ENCODE peak calls at places on chromosome 4, in four cellular contexts. I is upper lobe of left lung, J is astrocyte, E is A549. Y is an unnamed sample.

GRCh38 chr4:72577211-72577610 is 8.2 kb upstream of the ADAMTS3 start:
- DNase-seq in I (no peak), J (no peak), E (no peak), Y (no peak)

GRCh38 chr4:113457886-113458285 is 303.7 kb downstream of the CAMK2D start:
- DNase-seq in I (no peak), J (no peak), E (no peak), Y (no peak)

GRCh38 chr4:48254381-48255072 is 15.1 kb downstream of the TEC start:
- DNase-seq in I (peak), J (peak), E (no peak), Y (peak)

GRCh38 chr4:143335979-143336827 is 473 bp upstream of the GAB1 start:
- DNase-seq in I (peak), J (peak), E (peak), Y (no peak)

GRCh38 chr4:143336828-143337599 is at the start of gene GAB1:
- DNase-seq in I (peak), J (peak), E (peak), Y (no peak)

GRCh38 chr4:40349561-40350198 is 14.5 kb downstream of the CHRNA9 start:
- DNase-seq in I (no peak), J (peak), E (peak), Y (peak)

GRCh38 chr4:70712150-70712549 is 9.6 kb upstream of the RUFY3 start:
- DNase-seq in I (no peak), J (peak), E (no peak), Y (peak)

GRCh38 chr4:153792007-153792892 is 3.4 kb upstream of the SFRP2 start:
- DNase-seq in I (peak), J (no peak), E (peak), Y (no peak)

GRCh38 chr4:79025170-79025569 is 85.9 kb upstream of the PAQR3 start:
- DNase-seq in I (no peak), J (no peak), E (no peak), Y (no peak)

GRCh38 chr4:8844976-8845690 is 26.5 kb downstream of the HMX1 start:
- DNase-seq in I (no peak), J (no peak), E (no peak), Y (no peak)

GRCh38 chr4:173403051-173403450 is 4.1 kb upstream of the SCRG1 start:
- DNase-seq in I (no peak), J (no peak), E (peak), Y (no peak)

GRCh38 chr4:147831452-147832192 is 99.7 kb downstream of the ARHGAP10 start:
- DNase-seq in I (peak), J (peak), E (peak), Y (no peak)

DNA sequence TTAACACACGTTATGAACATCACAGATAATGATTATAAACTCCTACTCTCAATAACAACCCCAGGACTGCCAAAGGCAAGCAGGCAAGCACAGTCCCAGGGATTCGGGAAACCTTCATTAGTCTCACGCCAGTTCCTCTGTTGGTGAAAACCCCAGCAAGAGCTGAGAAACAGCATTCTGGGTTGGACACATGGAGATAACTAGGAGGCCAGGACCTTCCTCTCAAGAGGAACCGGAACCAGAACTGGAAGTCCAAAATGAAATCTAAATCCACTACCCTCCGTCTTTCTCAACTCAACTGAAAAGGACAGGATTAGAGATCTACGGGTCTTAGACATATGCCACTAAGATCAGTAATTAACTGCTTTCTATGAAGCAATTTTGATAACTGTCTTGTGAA is 3.8 kb downstream of the VEGFC start:
- DNase-seq in I (no peak), J (no peak), E (no peak), Y (no peak)
- H3K4me3 ChIP-seq in I (no peak), J (no peak), E (no peak), Y (no peak)

GRCh38 chr4:76677571-76678326 is 220.2 kb downstream of the SOWAHB start:
- DNase-seq in I (no peak), J (no peak), E (no peak), Y (no peak)

GRCh38 chr4:76679691-76680090 is 218.3 kb downstream of the SOWAHB start:
- DNase-seq in I (peak), J (no peak), E (no peak), Y (no peak)

GRCh38 chr4:76681996-76682395 is 215.9 kb downstream of the SOWAHB start:
- DNase-seq in I (no peak), J (peak), E (no peak), Y (no peak)

GRCh38 chr4:76683154-76683553 is 214.8 kb downstream of the SOWAHB start:
- DNase-seq in I (no peak), J (no peak), E (no peak), Y (no peak)

DNA sequence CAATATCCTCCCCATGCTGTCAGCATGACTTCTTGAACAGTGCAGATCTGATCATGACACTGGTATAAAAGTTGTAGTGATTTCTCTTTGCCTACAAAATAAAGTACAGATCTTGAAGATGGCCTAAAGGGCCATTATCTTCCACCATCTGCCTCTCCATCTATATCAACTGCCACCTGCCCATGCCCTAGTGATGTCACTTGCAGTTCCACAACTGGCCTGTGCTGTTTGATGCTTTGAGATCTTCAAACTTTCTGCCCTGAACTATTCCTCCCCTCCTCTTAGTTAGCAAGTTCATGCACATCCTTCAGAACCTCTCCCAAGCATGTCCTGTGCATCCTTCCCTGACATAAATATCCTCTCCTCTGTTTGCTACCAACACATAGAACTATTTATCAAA is 217.0 kb downstream of the SOWAHB start:
- DNase-seq in I (no peak), J (no peak), E (peak), Y (no peak)
- TF ChIP-seq CTCF in I (no peak), J (no peak), E (no peak), Y (no peak)

GRCh38 chr4:101044766-101045165 is 302.6 kb downstream of the PPP3CA start:
- DNase-seq in I (no peak), J (no peak), E (no peak), Y (no peak)
- H3K4me3 ChIP-seq in I (no peak), J (no peak), E (no peak), Y (no peak)

GRCh38 chr4:174873931-174874330 is 44.2 kb upstream of the ADAM29 start:
- DNase-seq in I (no peak), J (no peak), E (peak), Y (no peak)
- TF ChIP-seq CTCF in I (no peak), J (peak), E (peak), Y (peak)

DNA sequence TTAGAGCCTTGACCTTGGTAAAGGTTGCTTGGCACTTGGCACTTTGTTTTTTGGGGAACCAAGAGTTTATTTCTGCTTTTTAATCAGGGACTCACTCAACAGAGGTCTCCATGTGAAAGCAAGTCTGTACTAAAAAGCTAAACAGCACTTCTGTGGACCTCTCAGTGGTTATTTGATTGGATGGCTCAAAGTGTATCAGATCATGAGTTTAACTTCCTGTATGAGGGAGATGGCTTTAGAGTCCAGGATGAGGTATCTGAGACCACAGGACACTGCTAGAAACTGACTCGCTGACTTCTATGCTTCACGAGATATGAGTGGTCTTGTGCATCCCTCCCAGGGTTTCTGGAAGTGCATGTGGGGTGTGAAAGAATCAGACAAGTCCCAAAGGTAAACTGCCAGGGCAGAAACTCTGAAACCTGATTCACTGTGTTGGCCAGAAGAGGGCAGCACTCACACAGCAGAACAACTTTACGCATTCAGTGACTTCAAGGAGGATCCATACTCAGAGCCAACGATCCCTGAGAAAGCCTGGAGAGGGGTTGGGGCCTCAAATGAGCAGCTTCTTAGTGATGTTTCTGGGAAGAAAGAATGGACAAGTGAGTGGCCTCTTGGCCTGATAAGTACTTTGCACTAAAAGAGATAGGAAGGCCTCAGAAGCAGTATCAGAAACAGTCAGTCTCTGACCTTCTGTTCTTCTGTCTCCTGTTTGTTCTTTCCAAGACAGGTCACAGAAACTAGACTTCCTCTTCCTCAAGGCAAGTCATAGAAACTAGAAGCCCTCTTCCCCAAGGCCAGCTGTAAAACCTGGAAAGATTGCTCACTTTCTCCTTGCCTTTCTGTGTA is 220.3 kb upstream of the CXCL13 start:
- DNase-seq in I (peak), J (peak), E (peak), Y (peak)
- H3K4me3 ChIP-seq in I (no peak), J (no peak), E (no peak), Y (no peak)

Y was measured in retinal pigment epithelial cell.